ENCODE peak calls at places on chromosomes 7 and 10, in eight cellular contexts. One of them, this sample, is unnamed.

GRCh38 chr10:103053659-103054581 is 135.8 kb downstream of the CNNM2 start:
- DNase-seq in spleen: peak
- DNase-seq in NCI-H69: peak
- DNase-seq in activated T-helper 1 cell treated with Interleukin-2 at 50 U/mL for 16 hours: no peak
- DNase-seq in body of pancreas: peak
- DNase-seq in mammary epithelial cell: peak
- DNase-seq in ureter: peak
- DNase-seq in AG04449: peak
- DNase-seq in this sample: peak

GRCh38 chr10:2980791-2981360 is 86.5 kb upstream of the PFKP start:
- DNase-seq in body of pancreas: no peak
- DNase-seq in spleen: no peak
- DNase-seq in mammary epithelial cell: peak
- DNase-seq in activated T-helper 1 cell treated with Interleukin-2 at 50 U/mL for 16 hours: no peak
- DNase-seq in AG04449: no peak
- DNase-seq in NCI-H69: no peak
- DNase-seq in ureter: no peak
- DNase-seq in this sample: no peak

GRCh38 chr7:30087371-30087770 is 47.4 kb upstream of the MTURN start:
- DNase-seq in body of pancreas: no peak
- DNase-seq in activated T-helper 1 cell treated with Interleukin-2 at 50 U/mL for 16 hours: no peak
- DNase-seq in spleen: no peak
- DNase-seq in AG04449: no peak
- DNase-seq in ureter: no peak
- DNase-seq in NCI-H69: no peak
- DNase-seq in mammary epithelial cell: no peak
- DNase-seq in this sample: no peak

GRCh38 chr7:137209151-137209822 is 134.2 kb downstream of the PTN start:
- DNase-seq in AG04449: no peak
- DNase-seq in mammary epithelial cell: no peak
- DNase-seq in activated T-helper 1 cell treated with Interleukin-2 at 50 U/mL for 16 hours: no peak
- DNase-seq in body of pancreas: no peak
- DNase-seq in NCI-H69: no peak
- DNase-seq in spleen: no peak
- DNase-seq in ureter: no peak
- DNase-seq in this sample: no peak

GRCh38 chr7:139720705-139721231 is 57.0 kb downstream of the HIPK2 start:
- DNase-seq in body of pancreas: peak
- DNase-seq in AG04449: no peak
- DNase-seq in activated T-helper 1 cell treated with Interleukin-2 at 50 U/mL for 16 hours: no peak
- DNase-seq in spleen: no peak
- DNase-seq in NCI-H69: peak
- DNase-seq in mammary epithelial cell: no peak
- DNase-seq in ureter: no peak
- DNase-seq in this sample: peak

GRCh38 chr7:6399351-6399750 is 48.4 kb downstream of the DAGLB start:
- DNase-seq in activated T-helper 1 cell treated with Interleukin-2 at 50 U/mL for 16 hours: no peak
- DNase-seq in NCI-H69: no peak
- DNase-seq in body of pancreas: no peak
- DNase-seq in ureter: no peak
- DNase-seq in AG04449: no peak
- DNase-seq in spleen: peak
- DNase-seq in mammary epithelial cell: no peak
- DNase-seq in this sample: no peak

GRCh38 chr7:158329686-158330085 is 257.9 kb downstream of the PTPRN2 start:
- DNase-seq in AG04449: no peak
- DNase-seq in NCI-H69: no peak
- DNase-seq in ureter: no peak
- DNase-seq in activated T-helper 1 cell treated with Interleukin-2 at 50 U/mL for 16 hours: no peak
- DNase-seq in spleen: peak
- DNase-seq in body of pancreas: no peak
- DNase-seq in mammary epithelial cell: no peak
- DNase-seq in this sample: no peak

GRCh38 chr10:16886032-16886431 is 68.8 kb upstream of the RSU1 start:
- DNase-seq in ureter: no peak
- DNase-seq in NCI-H69: no peak
- DNase-seq in AG04449: no peak
- DNase-seq in activated T-helper 1 cell treated with Interleukin-2 at 50 U/mL for 16 hours: no peak
- DNase-seq in spleen: no peak
- DNase-seq in body of pancreas: no peak
- DNase-seq in mammary epithelial cell: no peak
- DNase-seq in this sample: no peak

GRCh38 chr10:5532231-5532605 is 7.5 kb downstream of the CALML3 start:
- DNase-seq in body of pancreas: no peak
- DNase-seq in spleen: peak
- DNase-seq in AG04449: no peak
- DNase-seq in NCI-H69: no peak
- DNase-seq in activated T-helper 1 cell treated with Interleukin-2 at 50 U/mL for 16 hours: no peak
- DNase-seq in mammary epithelial cell: no peak
- DNase-seq in ureter: no peak
- DNase-seq in this sample: no peak

GRCh38 chr10:95559466-95559865 is 1.7 kb downstream of the SORBS1 start:
- DNase-seq in NCI-H69: peak
- DNase-seq in activated T-helper 1 cell treated with Interleukin-2 at 50 U/mL for 16 hours: no peak
- DNase-seq in spleen: no peak
- DNase-seq in body of pancreas: no peak
- DNase-seq in AG04449: no peak
- DNase-seq in mammary epithelial cell: no peak
- DNase-seq in ureter: peak
- DNase-seq in this sample: no peak

GRCh38 chr7:106012935-106013439 is 49.9 kb downstream of the CDHR3 start:
- DNase-seq in body of pancreas: no peak
- DNase-seq in NCI-H69: no peak
- DNase-seq in ureter: no peak
- DNase-seq in AG04449: peak
- DNase-seq in activated T-helper 1 cell treated with Interleukin-2 at 50 U/mL for 16 hours: no peak
- DNase-seq in mammary epithelial cell: no peak
- DNase-seq in spleen: no peak
- DNase-seq in this sample: no peak

GRCh38 chr10:96292971-96293909 is 11.0 kb upstream of the DNTT start:
- DNase-seq in mammary epithelial cell: peak
- DNase-seq in ureter: no peak
- DNase-seq in activated T-helper 1 cell treated with Interleukin-2 at 50 U/mL for 16 hours: no peak
- DNase-seq in AG04449: peak
- DNase-seq in NCI-H69: peak
- DNase-seq in body of pancreas: peak
- DNase-seq in spleen: no peak
- DNase-seq in this sample: peak

GRCh38 chr7:72710983-72711382 is 117.0 kb downstream of the TYW1B start:
- DNase-seq in ureter: no peak
- DNase-seq in activated T-helper 1 cell treated with Interleukin-2 at 50 U/mL for 16 hours: no peak
- DNase-seq in NCI-H69: no peak
- DNase-seq in mammary epithelial cell: no peak
- DNase-seq in body of pancreas: no peak
- DNase-seq in AG04449: no peak
- DNase-seq in spleen: no peak
- DNase-seq in this sample: no peak

GRCh38 chr7:51270965-51271364 is 45.6 kb downstream of the COBL start:
- DNase-seq in AG04449: no peak
- DNase-seq in spleen: no peak
- DNase-seq in body of pancreas: no peak
- DNase-seq in NCI-H69: no peak
- DNase-seq in mammary epithelial cell: no peak
- DNase-seq in ureter: no peak
- DNase-seq in activated T-helper 1 cell treated with Interleukin-2 at 50 U/mL for 16 hours: no peak
- DNase-seq in this sample: no peak

GRCh38 chr10:99983280-99983988 is 26.3 kb downstream of the DNMBP start:
- DNase-seq in NCI-H69: no peak
- DNase-seq in activated T-helper 1 cell treated with Interleukin-2 at 50 U/mL for 16 hours: no peak
- DNase-seq in ureter: peak
- DNase-seq in mammary epithelial cell: no peak
- DNase-seq in body of pancreas: peak
- DNase-seq in spleen: no peak
- DNase-seq in AG04449: no peak
- DNase-seq in this sample: no peak

GRCh38 chr7:156764016-156764669 is 123.6 kb downstream of the RNF32 start:
- DNase-seq in ureter: peak
- DNase-seq in spleen: no peak
- DNase-seq in mammary epithelial cell: peak
- DNase-seq in AG04449: no peak
- DNase-seq in NCI-H69: peak
- DNase-seq in activated T-helper 1 cell treated with Interleukin-2 at 50 U/mL for 16 hours: no peak
- DNase-seq in body of pancreas: peak
- DNase-seq in this sample: peak

GRCh38 chr7:12821746-12822145 is 134.3 kb downstream of the ARL4A start:
- DNase-seq in mammary epithelial cell: no peak
- DNase-seq in AG04449: no peak
- DNase-seq in body of pancreas: no peak
- DNase-seq in ureter: no peak
- DNase-seq in NCI-H69: no peak
- DNase-seq in spleen: no peak
- DNase-seq in activated T-helper 1 cell treated with Interleukin-2 at 50 U/mL for 16 hours: no peak
- DNase-seq in this sample: no peak

GRCh38 chr10:34124522-34125035 is 690.5 kb downstream of the PARD3 start:
- DNase-seq in spleen: no peak
- DNase-seq in NCI-H69: peak
- DNase-seq in mammary epithelial cell: peak
- DNase-seq in body of pancreas: peak
- DNase-seq in ureter: no peak
- DNase-seq in AG04449: no peak
- DNase-seq in activated T-helper 1 cell treated with Interleukin-2 at 50 U/mL for 16 hours: no peak
- DNase-seq in this sample: no peak

GRCh38 chr10:91159254-91159783 is 61.1 kb upstream of the PCGF5 start:
- DNase-seq in body of pancreas: no peak
- DNase-seq in activated T-helper 1 cell treated with Interleukin-2 at 50 U/mL for 16 hours: no peak
- DNase-seq in ureter: no peak
- DNase-seq in spleen: no peak
- DNase-seq in NCI-H69: no peak
- DNase-seq in AG04449: no peak
- DNase-seq in mammary epithelial cell: no peak
- DNase-seq in this sample: no peak

GRCh38 chr7:1716263-1717094 is 46.4 kb downstream of the ELFN1 start:
- DNase-seq in AG04449: no peak
- DNase-seq in mammary epithelial cell: peak
- DNase-seq in NCI-H69: peak
- DNase-seq in activated T-helper 1 cell treated with Interleukin-2 at 50 U/mL for 16 hours: no peak
- DNase-seq in ureter: no peak
- DNase-seq in body of pancreas: no peak
- DNase-seq in spleen: no peak
- DNase-seq in this sample: no peak

GRCh38 chr7:158318511-158318913 is 269.1 kb downstream of the PTPRN2 start:
- DNase-seq in activated T-helper 1 cell treated with Interleukin-2 at 50 U/mL for 16 hours: no peak
- DNase-seq in AG04449: no peak
- DNase-seq in mammary epithelial cell: no peak
- DNase-seq in body of pancreas: no peak
- DNase-seq in ureter: no peak
- DNase-seq in spleen: no peak
- DNase-seq in NCI-H69: no peak
- DNase-seq in this sample: no peak

GRCh38 chr10:31121074-31121685 is 89.5 kb upstream of the ZNF438 start:
- DNase-seq in mammary epithelial cell: no peak
- DNase-seq in AG04449: no peak
- DNase-seq in body of pancreas: no peak
- DNase-seq in NCI-H69: no peak
- DNase-seq in ureter: no peak
- DNase-seq in activated T-helper 1 cell treated with Interleukin-2 at 50 U/mL for 16 hours: no peak
- DNase-seq in spleen: no peak
- DNase-seq in this sample: no peak

GRCh38 chr7:55567495-55568070 is 4.7 kb downstream of the VOPP1 start:
- DNase-seq in AG04449: no peak
- DNase-seq in NCI-H69: peak
- DNase-seq in body of pancreas: no peak
- DNase-seq in ureter: peak
- DNase-seq in activated T-helper 1 cell treated with Interleukin-2 at 50 U/mL for 16 hours: no peak
- DNase-seq in mammary epithelial cell: no peak
- DNase-seq in spleen: no peak
- DNase-seq in this sample: no peak

GRCh38 chr10:2936816-2937215 is 130.5 kb upstream of the PFKP start:
- DNase-seq in spleen: no peak
- DNase-seq in body of pancreas: no peak
- DNase-seq in AG04449: no peak
- DNase-seq in ureter: no peak
- DNase-seq in NCI-H69: no peak
- DNase-seq in activated T-helper 1 cell treated with Interleukin-2 at 50 U/mL for 16 hours: no peak
- DNase-seq in mammary epithelial cell: no peak
- DNase-seq in this sample: no peak

GRCh38 chr10:89414879-89415821 is 782 bp downstream of the IFIT5 start:
- DNase-seq in ureter: peak
- DNase-seq in NCI-H69: peak
- DNase-seq in activated T-helper 1 cell treated with Interleukin-2 at 50 U/mL for 16 hours: peak
- DNase-seq in mammary epithelial cell: peak
- DNase-seq in body of pancreas: peak
- DNase-seq in AG04449: no peak
- DNase-seq in spleen: peak
- DNase-seq in this sample: peak

GRCh38 chr10:96789571-96790108 is 42.5 kb upstream of the LCOR start:
- DNase-seq in mammary epithelial cell: no peak
- DNase-seq in body of pancreas: no peak
- DNase-seq in AG04449: no peak
- DNase-seq in NCI-H69: no peak
- DNase-seq in ureter: no peak
- DNase-seq in spleen: no peak
- DNase-seq in activated T-helper 1 cell treated with Interleukin-2 at 50 U/mL for 16 hours: no peak
- DNase-seq in this sample: no peak

GRCh38 chr7:33982425-33982786 is 77.1 kb downstream of the BMPER start:
- DNase-seq in NCI-H69: no peak
- DNase-seq in mammary epithelial cell: peak
- DNase-seq in body of pancreas: no peak
- DNase-seq in ureter: no peak
- DNase-seq in AG04449: no peak
- DNase-seq in spleen: no peak
- DNase-seq in activated T-helper 1 cell treated with Interleukin-2 at 50 U/mL for 16 hours: no peak
- DNase-seq in this sample: peak

GRCh38 chr7:117045927-117046710 is 92.8 kb downstream of the ST7 start:
- DNase-seq in mammary epithelial cell: no peak
- DNase-seq in spleen: no peak
- DNase-seq in AG04449: no peak
- DNase-seq in ureter: no peak
- DNase-seq in body of pancreas: no peak
- DNase-seq in NCI-H69: peak
- DNase-seq in activated T-helper 1 cell treated with Interleukin-2 at 50 U/mL for 16 hours: no peak
- DNase-seq in this sample: no peak